ENCODE peak calls at places on chromosomes 2 and 18, in four cellular contexts. One of them, this sample, is unnamed.

GRCh38 chr2:119760237-119760807 is 600 bp downstream of the PTPN4 start:
- DNase-seq in tibial artery: peak
- DNase-seq in HEK293T: no peak
- DNase-seq in fibroblast of the aortic adventitia: no peak
- DNase-seq in this sample: peak

GRCh38 chr2:16813593-16813992 is 148.0 kb upstream of the CYRIA start:
- DNase-seq in tibial artery: no peak
- DNase-seq in HEK293T: no peak
- DNase-seq in fibroblast of the aortic adventitia: no peak
- DNase-seq in this sample: no peak

GRCh38 chr18:76620326-76620813 is 125.3 kb upstream of the ZNF516 start:
- DNase-seq in tibial artery: peak
- DNase-seq in HEK293T: peak
- DNase-seq in fibroblast of the aortic adventitia: peak
- DNase-seq in this sample: no peak

GRCh38 chr2:224638338-224638823 is 53.2 kb upstream of the CUL3 start:
- DNase-seq in tibial artery: no peak
- DNase-seq in HEK293T: no peak
- DNase-seq in fibroblast of the aortic adventitia: peak
- DNase-seq in this sample: no peak

GRCh38 chr2:34308140-34308539 is 709.0 kb upstream of the FAM98A start:
- DNase-seq in tibial artery: no peak
- DNase-seq in HEK293T: no peak
- DNase-seq in fibroblast of the aortic adventitia: no peak
- DNase-seq in this sample: no peak

GRCh38 chr2:112198780-112199179 is 56.1 kb downstream of the ZC3H8 start:
- DNase-seq in tibial artery: no peak
- DNase-seq in HEK293T: no peak
- DNase-seq in fibroblast of the aortic adventitia: peak
- DNase-seq in this sample: no peak

GRCh38 chr2:83461135-83461534 is 997.9 kb downstream of the SUCLG1 start:
- DNase-seq in tibial artery: no peak
- DNase-seq in HEK293T: no peak
- DNase-seq in fibroblast of the aortic adventitia: no peak
- DNase-seq in this sample: no peak

GRCh38 chr2:134144081-134144596 is 109.7 kb upstream of the MGAT5 start:
- DNase-seq in tibial artery: no peak
- DNase-seq in HEK293T: no peak
- DNase-seq in fibroblast of the aortic adventitia: no peak
- DNase-seq in this sample: no peak

GRCh38 chr2:174337337-174338154 is 2.8 kb downstream of the SP9 start:
- DNase-seq in tibial artery: no peak
- DNase-seq in HEK293T: peak
- DNase-seq in fibroblast of the aortic adventitia: no peak
- DNase-seq in this sample: no peak

GRCh38 chr2:166057363-166058169 is 70.3 kb downstream of the SCN1A start:
- DNase-seq in tibial artery: no peak
- DNase-seq in HEK293T: peak
- DNase-seq in fibroblast of the aortic adventitia: peak
- DNase-seq in this sample: no peak

GRCh38 chr2:86035883-86036789 is 69.5 kb downstream of the POLR1A start:
- DNase-seq in tibial artery: peak
- DNase-seq in HEK293T: no peak
- DNase-seq in fibroblast of the aortic adventitia: peak
- DNase-seq in this sample: peak

GRCh38 chr2:236052206-236052605 is 116.0 kb downstream of the GBX2 start:
- DNase-seq in tibial artery: no peak
- DNase-seq in HEK293T: no peak
- DNase-seq in fibroblast of the aortic adventitia: no peak
- DNase-seq in this sample: no peak

GRCh38 chr2:177433402-177433801 is 40.8 kb downstream of the AGPS start:
- DNase-seq in tibial artery: no peak
- DNase-seq in HEK293T: no peak
- DNase-seq in fibroblast of the aortic adventitia: no peak
- DNase-seq in this sample: no peak

GRCh38 chr2:160322320-160322719 is 122.2 kb upstream of the ITGB6 start:
- DNase-seq in tibial artery: no peak
- DNase-seq in HEK293T: no peak
- DNase-seq in fibroblast of the aortic adventitia: no peak
- DNase-seq in this sample: no peak